ENCODE peak calls at places on chromosomes 12 and 14, in seven cellular contexts. One of them, this sample, is unnamed.

GRCh38 chr14:61889914-61890351 is 127.7 kb downstream of the SNAPC1 start:
- DNase-seq in body of pancreas: no peak
- DNase-seq in mammary epithelial cell: no peak
- DNase-seq in CD4-positive, alpha-beta T cell: peak; percentile 13
- DNase-seq in choroid plexus epithelial cell: no peak
- DNase-seq in neural progenitor cell: no peak
- DNase-seq in adrenal gland: no peak
- DNase-seq in this sample: no peak

GRCh38 chr14:65501328-65501727 is 88.8 kb downstream of the FUT8 start:
- DNase-seq in body of pancreas: no peak
- DNase-seq in mammary epithelial cell: no peak
- DNase-seq in CD4-positive, alpha-beta T cell: no peak
- DNase-seq in choroid plexus epithelial cell: peak; percentile 22
- DNase-seq in neural progenitor cell: no peak
- DNase-seq in adrenal gland: no peak
- DNase-seq in this sample: no peak

GRCh38 chr12:2267624-2268477 is 215.1 kb downstream of the CACNA1C start:
- DNase-seq in body of pancreas: no peak
- DNase-seq in mammary epithelial cell: peak; percentile 19
- DNase-seq in CD4-positive, alpha-beta T cell: no peak
- DNase-seq in choroid plexus epithelial cell: no peak
- DNase-seq in neural progenitor cell: peak; percentile 68
- DNase-seq in adrenal gland: no peak
- DNase-seq in this sample: peak; percentile 88

GRCh38 chr12:125070117-125070516 is 4.9 kb downstream of the AACS start:
- DNase-seq in body of pancreas: no peak
- DNase-seq in mammary epithelial cell: no peak
- DNase-seq in CD4-positive, alpha-beta T cell: no peak
- DNase-seq in choroid plexus epithelial cell: peak; percentile 18
- DNase-seq in neural progenitor cell: peak; percentile 62
- DNase-seq in adrenal gland: no peak
- DNase-seq in this sample: no peak

GRCh38 chr12:39620664-39621658 is 1.4 kb upstream of the ABCD2 start:
- DNase-seq in body of pancreas: no peak
- DNase-seq in mammary epithelial cell: no peak
- DNase-seq in CD4-positive, alpha-beta T cell: peak; percentile 35
- DNase-seq in choroid plexus epithelial cell: no peak
- DNase-seq in neural progenitor cell: no peak
- DNase-seq in adrenal gland: no peak
- DNase-seq in this sample: no peak

GRCh38 chr12:52171950-52172512 is 19.8 kb downstream of the KRT80 start:
- DNase-seq in body of pancreas: peak; percentile 60
- DNase-seq in mammary epithelial cell: peak; percentile 70
- DNase-seq in CD4-positive, alpha-beta T cell: no peak
- DNase-seq in choroid plexus epithelial cell: no peak
- DNase-seq in neural progenitor cell: peak; percentile 66
- DNase-seq in adrenal gland: peak; percentile 70
- DNase-seq in this sample: no peak

GRCh38 chr12:46855760-46856159 is 30.0 kb upstream of the SLC38A4 start:
- DNase-seq in body of pancreas: no peak
- DNase-seq in mammary epithelial cell: no peak
- DNase-seq in CD4-positive, alpha-beta T cell: no peak
- DNase-seq in choroid plexus epithelial cell: no peak
- DNase-seq in neural progenitor cell: no peak
- DNase-seq in adrenal gland: no peak
- DNase-seq in this sample: no peak

GRCh38 chr12:16605666-16606116 is 271 bp downstream of the LMO3 start:
- DNase-seq in body of pancreas: peak; percentile 53
- DNase-seq in mammary epithelial cell: peak; percentile 16
- DNase-seq in CD4-positive, alpha-beta T cell: no peak
- DNase-seq in choroid plexus epithelial cell: peak; percentile 14
- DNase-seq in neural progenitor cell: peak; percentile 46
- DNase-seq in adrenal gland: no peak
- DNase-seq in this sample: peak; percentile 8

GRCh38 chr14:106872619-106873446 is 1346.5 kb downstream of the TMEM121 start:
- DNase-seq in body of pancreas: peak; percentile 85
- DNase-seq in mammary epithelial cell: peak; percentile 83
- DNase-seq in CD4-positive, alpha-beta T cell: peak; percentile 79
- DNase-seq in choroid plexus epithelial cell: no peak
- DNase-seq in neural progenitor cell: no peak
- DNase-seq in adrenal gland: peak; percentile 65
- DNase-seq in this sample: no peak

GRCh38 chr12:99386907-99387306 is 260.6 kb upstream of the GARIN6 start:
- DNase-seq in body of pancreas: no peak
- DNase-seq in mammary epithelial cell: peak; percentile 11
- DNase-seq in CD4-positive, alpha-beta T cell: no peak
- DNase-seq in choroid plexus epithelial cell: peak; percentile 25
- DNase-seq in neural progenitor cell: peak; percentile 65
- DNase-seq in adrenal gland: no peak
- DNase-seq in this sample: no peak

GRCh38 chr12:75854681-75855309 is 176.8 kb downstream of the PHLDA1 start:
- DNase-seq in body of pancreas: no peak
- DNase-seq in mammary epithelial cell: no peak
- DNase-seq in CD4-positive, alpha-beta T cell: no peak
- DNase-seq in choroid plexus epithelial cell: no peak
- DNase-seq in neural progenitor cell: no peak
- DNase-seq in adrenal gland: no peak
- DNase-seq in this sample: peak; percentile 69

GRCh38 chr12:100190013-100190394 is 10.6 kb upstream of the ACTR6 start:
- DNase-seq in body of pancreas: no peak
- DNase-seq in mammary epithelial cell: no peak
- DNase-seq in CD4-positive, alpha-beta T cell: no peak
- DNase-seq in choroid plexus epithelial cell: no peak
- DNase-seq in neural progenitor cell: no peak
- DNase-seq in adrenal gland: no peak
- DNase-seq in this sample: no peak

GRCh38 chr12:62530596-62530995 is 64.0 kb downstream of the MON2 start:
- DNase-seq in body of pancreas: no peak
- DNase-seq in mammary epithelial cell: no peak
- DNase-seq in CD4-positive, alpha-beta T cell: no peak
- DNase-seq in choroid plexus epithelial cell: peak; percentile 84
- DNase-seq in neural progenitor cell: no peak
- DNase-seq in adrenal gland: no peak
- DNase-seq in this sample: peak; percentile 82

GRCh38 chr14:96821501-96821900 is 24.3 kb downstream of the VRK1 start:
- DNase-seq in body of pancreas: no peak
- DNase-seq in mammary epithelial cell: peak; percentile 94
- DNase-seq in CD4-positive, alpha-beta T cell: no peak
- DNase-seq in choroid plexus epithelial cell: no peak
- DNase-seq in neural progenitor cell: no peak
- DNase-seq in adrenal gland: no peak
- DNase-seq in this sample: no peak

GRCh38 chr12:119245904-119246494 is 67.3 kb downstream of the HSPB8 start:
- DNase-seq in body of pancreas: no peak
- DNase-seq in mammary epithelial cell: no peak
- DNase-seq in CD4-positive, alpha-beta T cell: no peak
- DNase-seq in choroid plexus epithelial cell: no peak
- DNase-seq in neural progenitor cell: no peak
- DNase-seq in adrenal gland: no peak
- DNase-seq in this sample: no peak

GRCh38 chr12:77232045-77232444 is 166.7 kb upstream of the E2F7 start:
- DNase-seq in body of pancreas: no peak
- DNase-seq in mammary epithelial cell: peak; percentile 9
- DNase-seq in CD4-positive, alpha-beta T cell: no peak
- DNase-seq in choroid plexus epithelial cell: peak; percentile 38
- DNase-seq in neural progenitor cell: no peak
- DNase-seq in adrenal gland: no peak
- DNase-seq in this sample: peak; percentile 82

GRCh38 chr12:88450130-88450529 is 130.1 kb downstream of the KITLG start:
- DNase-seq in body of pancreas: no peak
- DNase-seq in mammary epithelial cell: no peak
- DNase-seq in CD4-positive, alpha-beta T cell: no peak
- DNase-seq in choroid plexus epithelial cell: peak; percentile 22
- DNase-seq in neural progenitor cell: peak; percentile 21
- DNase-seq in adrenal gland: no peak
- DNase-seq in this sample: no peak

GRCh38 chr14:50056457-50056856 is 59.9 kb downstream of the VCPKMT start:
- DNase-seq in body of pancreas: no peak
- DNase-seq in mammary epithelial cell: no peak
- DNase-seq in CD4-positive, alpha-beta T cell: no peak
- DNase-seq in choroid plexus epithelial cell: no peak
- DNase-seq in neural progenitor cell: no peak
- DNase-seq in adrenal gland: no peak
- DNase-seq in this sample: peak; percentile 30

GRCh38 chr14:60064491-60065072 is 27.1 kb upstream of the PCNX4 start:
- DNase-seq in body of pancreas: no peak
- DNase-seq in mammary epithelial cell: peak; percentile 6
- DNase-seq in CD4-positive, alpha-beta T cell: no peak
- DNase-seq in choroid plexus epithelial cell: peak; percentile 72
- DNase-seq in neural progenitor cell: peak; percentile 18
- DNase-seq in adrenal gland: no peak
- DNase-seq in this sample: peak; percentile 56

GRCh38 chr14:100102156-100102785 is 37.0 kb downstream of the EVL start:
- DNase-seq in body of pancreas: no peak
- DNase-seq in mammary epithelial cell: no peak
- DNase-seq in CD4-positive, alpha-beta T cell: no peak
- DNase-seq in choroid plexus epithelial cell: no peak
- DNase-seq in neural progenitor cell: no peak
- DNase-seq in adrenal gland: no peak
- DNase-seq in this sample: no peak
- TF ChIP-seq CTCF in body of pancreas: no peak
- TF ChIP-seq CTCF in mammary epithelial cell: no peak
- TF ChIP-seq CTCF in CD4-positive, alpha-beta T cell: no peak
- TF ChIP-seq CTCF in choroid plexus epithelial cell: peak; percentile 19
- TF ChIP-seq CTCF in neural progenitor cell: no peak
- TF ChIP-seq CTCF in adrenal gland: no peak
- TF ChIP-seq CTCF in this sample: no peak

GRCh38 chr12:132522586-132523380 is 32.8 kb downstream of the FBRSL1 start:
- DNase-seq in body of pancreas: no peak
- DNase-seq in mammary epithelial cell: no peak
- DNase-seq in CD4-positive, alpha-beta T cell: no peak
- DNase-seq in choroid plexus epithelial cell: peak; percentile 11
- DNase-seq in neural progenitor cell: no peak
- DNase-seq in adrenal gland: no peak
- DNase-seq in this sample: no peak
- TF ChIP-seq CTCF in body of pancreas: no peak
- TF ChIP-seq CTCF in mammary epithelial cell: no peak
- TF ChIP-seq CTCF in CD4-positive, alpha-beta T cell: no peak
- TF ChIP-seq CTCF in choroid plexus epithelial cell: no peak
- TF ChIP-seq CTCF in neural progenitor cell: no peak
- TF ChIP-seq CTCF in adrenal gland: no peak
- TF ChIP-seq CTCF in this sample: no peak

GRCh38 chr14:86038401-86038985 is 508.5 kb downstream of the FLRT2 start:
- DNase-seq in body of pancreas: peak; percentile 53
- DNase-seq in mammary epithelial cell: peak; percentile 20
- DNase-seq in CD4-positive, alpha-beta T cell: peak; percentile 22
- DNase-seq in choroid plexus epithelial cell: peak; percentile 88
- DNase-seq in neural progenitor cell: peak; percentile 55
- DNase-seq in adrenal gland: peak; percentile 60
- DNase-seq in this sample: peak; percentile 74
- TF ChIP-seq CTCF in body of pancreas: peak; percentile 53
- TF ChIP-seq CTCF in mammary epithelial cell: peak; percentile 72
- TF ChIP-seq CTCF in CD4-positive, alpha-beta T cell: peak; percentile 50
- TF ChIP-seq CTCF in choroid plexus epithelial cell: peak; percentile 92
- TF ChIP-seq CTCF in neural progenitor cell: peak; percentile 75
- TF ChIP-seq CTCF in adrenal gland: peak; percentile 54
- TF ChIP-seq CTCF in this sample: peak; percentile 77

GRCh38 chr12:60259241-60259640 is 663.4 kb downstream of the SLC16A7 start:
- DNase-seq in body of pancreas: no peak
- DNase-seq in mammary epithelial cell: no peak
- DNase-seq in CD4-positive, alpha-beta T cell: no peak
- DNase-seq in choroid plexus epithelial cell: no peak
- DNase-seq in neural progenitor cell: no peak
- DNase-seq in adrenal gland: no peak
- DNase-seq in this sample: no peak
- TF ChIP-seq CTCF in body of pancreas: no peak
- TF ChIP-seq CTCF in mammary epithelial cell: no peak
- TF ChIP-seq CTCF in CD4-positive, alpha-beta T cell: no peak
- TF ChIP-seq CTCF in choroid plexus epithelial cell: no peak
- TF ChIP-seq CTCF in neural progenitor cell: no peak
- TF ChIP-seq CTCF in adrenal gland: no peak
- TF ChIP-seq CTCF in this sample: no peak

GRCh38 chr14:24843999-24844398 is 205.9 kb downstream of the STXBP6 start:
- DNase-seq in body of pancreas: no peak
- DNase-seq in mammary epithelial cell: no peak
- DNase-seq in CD4-positive, alpha-beta T cell: no peak
- DNase-seq in choroid plexus epithelial cell: no peak
- DNase-seq in neural progenitor cell: no peak
- DNase-seq in adrenal gland: no peak
- DNase-seq in this sample: no peak

GRCh38 chr14:24845851-24846250 is 204.1 kb downstream of the STXBP6 start:
- DNase-seq in body of pancreas: no peak
- DNase-seq in mammary epithelial cell: no peak
- DNase-seq in CD4-positive, alpha-beta T cell: no peak
- DNase-seq in choroid plexus epithelial cell: no peak
- DNase-seq in neural progenitor cell: no peak
- DNase-seq in adrenal gland: no peak
- DNase-seq in this sample: no peak

GRCh38 chr14:24839617-24840203 is 205.7 kb upstream of the GZMB start:
- DNase-seq in body of pancreas: peak; percentile 19
- DNase-seq in mammary epithelial cell: no peak
- DNase-seq in CD4-positive, alpha-beta T cell: no peak
- DNase-seq in choroid plexus epithelial cell: no peak
- DNase-seq in neural progenitor cell: no peak
- DNase-seq in adrenal gland: no peak
- DNase-seq in this sample: no peak

GRCh38 chr14:24840204-24840893 is 206.4 kb upstream of the GZMB start:
- DNase-seq in body of pancreas: no peak
- DNase-seq in mammary epithelial cell: no peak
- DNase-seq in CD4-positive, alpha-beta T cell: no peak
- DNase-seq in choroid plexus epithelial cell: peak; percentile 28
- DNase-seq in neural progenitor cell: peak; percentile 18
- DNase-seq in adrenal gland: no peak
- DNase-seq in this sample: no peak

GRCh38 chr14:24843494-24843893 is 206.5 kb downstream of the STXBP6 start:
- DNase-seq in body of pancreas: no peak
- DNase-seq in mammary epithelial cell: no peak
- DNase-seq in CD4-positive, alpha-beta T cell: no peak
- DNase-seq in choroid plexus epithelial cell: no peak
- DNase-seq in neural progenitor cell: no peak
- DNase-seq in adrenal gland: no peak
- DNase-seq in this sample: no peak
- TF ChIP-seq CTCF in body of pancreas: no peak
- TF ChIP-seq CTCF in mammary epithelial cell: no peak
- TF ChIP-seq CTCF in CD4-positive, alpha-beta T cell: no peak
- TF ChIP-seq CTCF in choroid plexus epithelial cell: no peak
- TF ChIP-seq CTCF in neural progenitor cell: no peak
- TF ChIP-seq CTCF in adrenal gland: no peak
- TF ChIP-seq CTCF in this sample: no peak

This sample was measured in foreskin fibroblast.